ENCODE peak calls at places on chromosomes 13 and 19, in seven cellular contexts. S is transverse colon, J is GM12892, O is erythroblast, G is IMR-90, X is adrenal gland, W is ovary. V is an unnamed sample.

GRCh38 chr19:28609944-28610343 is 603.0 kb downstream of the UQCRFS1 start:
- DNase-seq in S (no peak), J (no peak), O (no peak), G (no peak), X (no peak), W (no peak), V (no peak)

GRCh38 chr19:1067341-1068103 is 555 bp downstream of the ARHGAP45 start:
- DNase-seq in S (peak), J (no peak), O (no peak), G (no peak), X (no peak), W (no peak), V (no peak)

GRCh38 chr13:111612918-111613317 is 292.5 kb downstream of the TEX29 start:
- DNase-seq in S (no peak), J (no peak), O (no peak), G (no peak), X (no peak), W (no peak), V (no peak)

GRCh38 chr13:43878897-43879322 is 630 bp downstream of the CCDC122 start:
- DNase-seq in S (peak), J (peak), O (peak), G (peak), X (peak), W (peak), V (peak)

GRCh38 chr19:19822148-19822429 is 539 bp upstream of the ZNF506 start:
- DNase-seq in S (peak), J (no peak), O (no peak), G (no peak), X (no peak), W (no peak), V (no peak)

GRCh38 chr19:52690395-52691214 is 44.2 kb downstream of the ZNF611 start:
- DNase-seq in S (peak), J (peak), O (peak), G (peak), X (peak), W (peak), V (peak)

GRCh38 chr13:43363156-43363918 is 340.0 kb downstream of the DNAJC15 start:
- DNase-seq in S (no peak), J (no peak), O (no peak), G (peak), X (no peak), W (no peak), V (no peak)

GRCh38 chr19:30144242-30144758 is 202.3 kb downstream of the URI1 start:
- DNase-seq in S (no peak), J (no peak), O (no peak), G (no peak), X (no peak), W (no peak), V (no peak)

GRCh38 chr19:6866646-6867255 is 20.6 kb upstream of the ADGRE1 start:
- DNase-seq in S (peak), J (no peak), O (no peak), G (no peak), X (no peak), W (no peak), V (no peak)

GRCh38 chr13:112781881-112782361 is 92.1 kb downstream of the ATP11A start:
- DNase-seq in S (no peak), J (no peak), O (no peak), G (no peak), X (peak), W (no peak), V (no peak)

GRCh38 chr13:23159587-23160240 is 21.1 kb upstream of the SGCG start:
- DNase-seq in S (no peak), J (no peak), O (no peak), G (no peak), X (no peak), W (no peak), V (no peak)

GRCh38 chr19:47309608-47310007 is at the start of gene C5AR1:
- DNase-seq in S (peak), J (no peak), O (no peak), G (no peak), X (peak), W (no peak), V (no peak)
- TF ChIP-seq POLR2A in S (no peak), J (no peak), O (no peak), G (no peak), X (no peak), W (no peak), V (no peak)

GRCh38 chr19:7905859-7906258 is 2.2 kb downstream of the MAP2K7 start:
- DNase-seq in S (peak), J (no peak), O (no peak), G (no peak), X (peak), W (no peak), V (no peak)
- TF ChIP-seq POLR2A in S (no peak), J (no peak), O (no peak), G (no peak), X (no peak), W (no peak), V (no peak)

DNA sequence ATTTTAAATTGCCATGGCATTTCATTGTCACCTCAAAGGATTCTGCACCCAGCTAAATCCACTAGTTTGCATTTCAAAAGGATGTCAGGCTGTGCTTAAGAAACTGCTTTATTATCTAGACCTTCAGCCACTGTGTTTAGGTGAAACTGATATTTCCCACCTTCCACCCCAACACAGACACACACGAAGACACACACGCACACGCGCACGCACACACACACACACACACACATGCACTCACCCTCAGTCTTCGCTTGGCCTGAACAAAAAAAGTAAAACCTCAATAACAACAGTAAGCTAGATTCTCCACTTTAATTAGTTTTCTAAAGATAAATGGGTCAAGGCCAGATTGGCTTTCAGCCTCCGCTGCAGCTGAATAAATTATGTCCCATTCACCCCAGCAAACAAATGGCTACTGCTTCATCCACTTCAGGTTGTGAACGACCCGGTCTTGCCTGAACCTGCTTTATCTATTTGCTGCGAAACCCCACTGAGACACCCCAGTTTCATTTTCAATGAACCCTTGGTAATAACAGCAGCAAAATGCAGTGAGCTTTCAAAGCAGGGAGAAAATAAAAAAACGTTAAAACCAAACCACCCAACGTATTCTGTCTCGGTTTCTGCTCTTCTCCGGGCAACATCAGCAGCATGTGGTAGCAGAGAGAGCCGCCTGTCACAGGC is 166.8 kb downstream of the DCT start:
- DNase-seq in S (no peak), J (no peak), O (no peak), G (no peak), X (peak), W (no peak), V (no peak)
- TF ChIP-seq POLR2A in S (no peak), J (peak), O (no peak), G (no peak), X (no peak), W (no peak), V (no peak)

DNA sequence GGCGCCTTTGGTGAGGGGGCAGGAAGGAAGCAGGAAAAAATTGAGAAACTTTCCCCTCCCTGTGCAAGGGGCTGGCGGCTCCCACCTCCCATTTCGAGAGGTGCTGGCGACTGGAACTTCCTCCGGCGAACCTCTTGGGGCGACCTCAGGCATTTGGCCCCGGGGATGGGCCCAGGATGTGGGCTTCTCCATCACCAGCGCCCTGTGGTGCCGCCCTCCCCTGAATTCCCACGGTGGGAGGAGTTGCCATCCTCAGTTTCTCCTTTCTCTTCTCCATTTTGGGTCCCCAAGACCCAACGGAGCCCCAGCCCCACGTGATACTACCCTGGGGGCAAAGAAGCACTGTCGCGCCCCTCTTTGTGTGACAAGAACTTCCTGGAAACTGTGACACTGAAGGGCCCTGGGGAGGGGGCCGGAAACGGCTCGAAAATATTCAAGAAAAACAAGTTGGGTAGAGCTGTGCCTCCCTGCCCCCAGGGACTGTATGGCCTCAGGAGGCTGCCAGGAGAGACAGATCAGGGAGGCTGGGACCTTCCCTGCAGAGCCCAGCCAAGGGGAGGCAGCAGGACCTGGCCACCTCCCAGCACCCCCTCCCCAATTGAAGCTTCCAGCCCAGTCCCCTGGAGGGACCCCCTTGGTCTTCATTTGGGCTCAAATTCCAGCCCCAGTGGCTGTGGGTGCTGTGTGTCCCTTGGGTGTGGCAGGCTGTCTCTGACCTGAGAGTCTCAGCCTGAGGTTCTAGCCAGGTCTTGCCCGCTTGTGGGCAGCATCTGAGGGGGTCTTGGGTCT is 16.2 kb upstream of the AP1M2 start:
- DNase-seq in S (peak), J (peak), O (peak), G (no peak), X (peak), W (peak), V (peak)
- TF ChIP-seq POLR2A in S (peak), J (peak), O (peak), G (no peak), X (no peak), W (no peak), V (peak)

V was measured in GM12891.